ENCODE peak calls at places on chromosome 17, in nine cellular contexts. N is K562; I is astrocyte; K is CD4-positive, alpha-beta T cell; Q is ascending aorta; V is adipocyte; L is OCI-LY7; F is CD8-positive, alpha-beta memory T cell; X is endodermal cell. U is an unnamed sample. For H3K9me3, the result is how much of the 10 kb centered on the place peaks cover.

GRCh38 chr17:82736511-82737185 is 1.2 kb downstream of the FN3K start:
- DNase-seq in V (no peak), F (no peak), Q (no peak), K (no peak), I (no peak), X (no peak), N (no peak), L (no peak), U (no peak)

GRCh38 chr17:50903604-50904521 is 37.7 kb upstream of the TOB1 start:
- DNase-seq in F (peak), K (peak), N (no peak), I (peak), L (peak), Q (no peak), V (peak), X (no peak), U (peak)

GRCh38 chr17:46783031-46783593 is 35.4 kb downstream of the WNT3 start:
- DNase-seq in I (no peak), N (no peak), V (no peak), F (no peak), L (no peak), K (no peak), X (no peak), Q (no peak), U (no peak)

GRCh38 chr17:56939869-56940484 is 20.9 kb downstream of the COIL start:
- DNase-seq in N (peak), K (no peak), L (peak), F (peak), X (peak), I (peak), Q (no peak), V (peak), U (no peak)

GRCh38 chr17:13403982-13404931 is 197.5 kb downstream of the HS3ST3A1 start:
- DNase-seq in X (no peak), N (no peak), I (no peak), Q (no peak), F (no peak), K (no peak), L (no peak), V (no peak), U (no peak)

GRCh38 chr17:76268015-76268749 is 3.0 kb downstream of the UBALD2 start:
- DNase-seq in N (peak), Q (peak), I (peak), X (no peak), V (peak), F (peak), L (peak), K (peak), U (peak)

GRCh38 chr17:77145635-77146632 is 5.2 kb downstream of the SEC14L1 start:
- DNase-seq in Q (no peak), N (no peak), X (peak), L (peak), I (peak), V (peak), K (no peak), F (no peak), U (no peak)

GRCh38 chr17:65297916-65298315 is 160.7 kb downstream of the RGS9 start:
- DNase-seq in N (no peak), X (no peak), Q (no peak), V (no peak), K (no peak), L (no peak), I (no peak), F (no peak), U (no peak)

GRCh38 chr17:39194089-39194984 is 3.1 kb downstream of the CACNB1 start:
- DNase-seq in N (peak), F (no peak), I (peak), Q (peak), L (no peak), V (peak), X (peak), K (no peak), U (no peak)

GRCh38 chr17:14513835-14514234 is 213.0 kb downstream of the HS3ST3B1 start:
- DNase-seq in F (no peak), V (no peak), X (peak), K (no peak), L (no peak), I (no peak), N (no peak), Q (no peak), U (no peak)

GRCh38 chr17:80717661-80718060 is 173.0 kb downstream of the RPTOR start:
- DNase-seq in V (no peak), F (no peak), L (no peak), K (no peak), I (no peak), N (no peak), X (no peak), Q (no peak), U (no peak)

GRCh38 chr17:60229189-60229802 is 79.5 kb downstream of the CA4 start:
- DNase-seq in K (no peak), F (no peak), I (no peak), Q (no peak), L (peak), N (no peak), V (peak), X (no peak), U (no peak)

GRCh38 chr17:59815965-59816364 is 76.8 kb downstream of the TUBD1 start:
- DNase-seq in L (no peak), Q (no peak), I (no peak), F (no peak), X (no peak), V (peak), N (no peak), K (no peak), U (no peak)

GRCh38 chr17:731943-732787 is at the start of gene TLCD3A:
- DNase-seq in F (peak), V (peak), N (peak), X (peak), Q (no peak), K (peak), I (no peak), L (peak), U (peak)

GRCh38 chr17:75557852-75558665 is 29.5 kb upstream of the MYO15B start:
- DNase-seq in N (no peak), L (no peak), X (no peak), Q (no peak), V (no peak), F (no peak), I (no peak), K (no peak), U (no peak)

GRCh38 chr17:40825596-40825995 is 3.2 kb upstream of the KRT10 start:
- DNase-seq in V (no peak), K (no peak), F (no peak), Q (no peak), N (no peak), I (no peak), L (no peak), X (no peak), U (no peak)

DNA sequence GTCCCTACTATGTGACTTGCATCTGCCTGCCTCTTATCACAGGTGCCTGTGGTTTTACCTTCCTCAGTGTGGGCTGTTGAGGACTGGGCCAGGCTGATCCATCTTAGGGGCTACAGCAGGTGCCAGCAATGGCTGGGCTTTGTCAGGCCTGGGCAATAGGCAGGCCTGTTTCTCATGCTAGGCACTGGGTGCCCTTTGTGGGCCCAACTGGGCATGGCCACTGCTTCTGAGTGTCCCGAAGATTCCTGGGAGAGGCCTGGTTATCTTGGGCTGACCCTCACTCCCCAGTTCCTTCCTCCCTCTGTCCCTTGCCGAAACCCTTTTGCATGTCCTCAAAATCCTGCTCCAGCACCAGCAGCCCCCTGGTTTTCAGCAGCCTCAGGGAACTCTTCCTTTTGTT is 1024.9 kb downstream of the KCNJ18 start:
- DNase-seq in N (no peak), F (no peak), K (no peak), L (no peak), I (no peak), Q (no peak), X (no peak), V (no peak), U (no peak)
- H3K9me3 ChIP-seq in N (under half), F (under half), K (under half), L (under half), I (under half), Q (under half), X (half or more), V (under half), U (under half)

GRCh38 chr17:22514767-22515320 is 822.5 kb downstream of the KCNJ18 start:
- DNase-seq in X (no peak), N (no peak), L (no peak), Q (no peak), I (no peak), V (no peak), K (no peak), F (no peak), U (no peak)
- H3K9me3 ChIP-seq in X (under half), N (under half), L (under half), Q (under half), I (under half), V (under half), K (under half), F (under half), U (under half)

DNA sequence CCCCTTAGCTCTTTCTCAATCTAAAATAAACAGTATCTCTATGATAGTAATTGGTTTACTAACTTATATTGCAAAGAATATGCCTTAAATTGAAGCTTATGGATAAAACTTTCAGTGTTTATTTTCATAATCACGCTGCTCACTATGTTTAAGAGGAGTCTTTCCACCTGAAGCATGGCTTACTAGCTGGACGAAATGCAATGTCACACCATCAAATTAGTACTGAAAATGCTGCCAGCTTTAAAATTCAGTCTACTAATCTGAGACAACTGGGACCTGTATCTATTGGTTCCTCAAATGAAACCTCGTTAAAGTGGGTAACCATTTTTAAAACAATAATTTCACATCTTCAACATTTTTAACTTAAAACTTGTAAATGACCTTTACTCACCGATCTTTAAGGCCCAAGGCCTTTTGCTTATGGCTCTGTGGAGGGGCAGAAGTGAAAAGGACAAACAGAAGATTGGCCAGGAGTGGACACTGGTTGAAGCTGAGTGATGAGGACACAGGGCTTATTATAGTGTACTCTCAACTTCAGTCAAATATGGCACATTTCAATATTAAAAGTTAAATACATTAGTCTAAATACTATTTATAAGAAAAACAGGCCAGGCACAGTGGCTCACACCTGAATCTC is 212.8 kb upstream of the WSB1 start:
- DNase-seq in X (no peak), N (no peak), Q (no peak), L (no peak), K (no peak), I (no peak), V (no peak), F (no peak), U (no peak)
- H3K9me3 ChIP-seq in X (half or more), N (under half), Q (under half), L (under half), K (under half), I (under half), V (under half), F (under half), U (under half)

DNA sequence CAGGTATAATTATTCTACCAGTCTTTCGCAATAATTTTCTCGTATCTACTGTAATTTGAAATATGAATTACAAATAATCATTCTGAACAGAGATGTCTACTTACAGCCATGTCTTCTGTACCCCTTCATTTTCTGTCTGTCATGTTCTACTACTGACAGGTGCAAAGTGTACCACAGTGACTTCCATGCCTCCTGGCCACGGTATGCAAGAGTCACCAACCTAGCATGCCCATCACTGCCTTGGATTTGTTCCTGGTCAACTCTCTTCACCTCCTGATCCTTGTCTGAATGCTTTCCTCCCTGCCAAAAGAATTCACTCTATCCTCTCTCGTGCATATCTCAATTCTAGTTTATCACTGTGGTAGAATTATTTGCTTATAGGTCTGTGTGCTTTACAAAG is 755.4 kb downstream of the KCNJ2 start:
- DNase-seq in K (no peak), N (no peak), X (no peak), Q (no peak), I (no peak), V (no peak), L (no peak), F (no peak), U (no peak)
- H3K9me3 ChIP-seq in K (under half), N (under half), X (under half), Q (under half), I (under half), V (under half), L (under half), F (under half), U (under half)

DNA sequence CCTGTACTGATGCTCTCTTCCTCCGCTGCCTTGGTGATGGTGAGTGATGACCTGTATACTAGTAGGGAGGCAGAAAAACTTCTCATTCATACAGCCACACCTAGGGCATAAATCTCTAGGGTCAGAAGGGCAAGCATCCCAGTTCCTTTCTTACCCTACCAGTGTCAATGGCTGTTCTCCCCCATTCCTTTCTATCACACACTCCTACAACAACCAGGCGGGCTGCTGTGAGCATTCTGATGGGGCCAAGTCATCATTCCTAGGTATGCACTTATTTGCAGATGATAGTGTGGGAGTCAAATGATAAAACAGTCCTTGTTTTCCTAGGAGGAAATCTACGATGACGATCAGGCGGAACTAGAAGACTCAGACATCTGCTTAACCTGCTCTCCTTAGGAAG is 14.0 kb upstream of the SLC6A4 start:
- DNase-seq in X (no peak), L (no peak), V (no peak), I (peak), N (no peak), Q (no peak), K (no peak), F (no peak), U (no peak)
- H3K9me3 ChIP-seq in X (under half), L (under half), V (under half), I (under half), N (under half), Q (under half), K (under half), F (under half), U (under half)

DNA sequence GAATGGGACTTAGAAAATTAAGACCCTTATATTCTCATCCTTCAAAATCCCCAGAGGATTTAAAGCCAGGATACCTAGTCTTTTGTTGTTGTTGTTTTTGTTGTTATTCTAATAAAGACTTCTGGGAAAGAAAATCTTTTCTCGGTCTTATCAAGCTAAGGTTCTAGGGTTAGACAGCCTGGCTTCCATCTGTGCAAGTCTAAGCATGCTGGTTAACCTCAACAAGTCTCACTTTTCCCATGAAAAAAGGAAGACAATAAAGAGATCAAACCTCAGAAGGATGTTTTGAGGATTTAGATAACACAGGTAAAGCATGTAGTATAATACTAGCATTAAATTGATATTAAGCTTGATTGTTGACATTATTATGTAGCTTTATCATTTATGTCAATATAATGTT is 486.4 kb upstream of the SOX9 start:
- DNase-seq in Q (no peak), F (no peak), K (no peak), N (no peak), X (no peak), I (no peak), L (no peak), V (no peak), U (no peak)
- H3K9me3 ChIP-seq in Q (under half), F (under half), K (under half), N (under half), X (under half), I (under half), L (under half), V (under half), U (under half)

GRCh38 chr17:31649302-31649701 is 209.7 kb downstream of the COPRS start:
- DNase-seq in X (no peak), F (no peak), V (no peak), Q (no peak), N (no peak), L (no peak), I (no peak), K (no peak), U (no peak)

GRCh38 chr17:31646642-31647041 is 212.4 kb downstream of the COPRS start:
- DNase-seq in K (no peak), I (no peak), Q (no peak), L (no peak), F (no peak), N (no peak), V (no peak), X (no peak), U (no peak)

GRCh38 chr17:31650756-31651520 is 208.1 kb downstream of the COPRS start:
- DNase-seq in V (no peak), L (no peak), Q (no peak), K (no peak), N (no peak), F (no peak), I (no peak), X (no peak), U (no peak)

DNA sequence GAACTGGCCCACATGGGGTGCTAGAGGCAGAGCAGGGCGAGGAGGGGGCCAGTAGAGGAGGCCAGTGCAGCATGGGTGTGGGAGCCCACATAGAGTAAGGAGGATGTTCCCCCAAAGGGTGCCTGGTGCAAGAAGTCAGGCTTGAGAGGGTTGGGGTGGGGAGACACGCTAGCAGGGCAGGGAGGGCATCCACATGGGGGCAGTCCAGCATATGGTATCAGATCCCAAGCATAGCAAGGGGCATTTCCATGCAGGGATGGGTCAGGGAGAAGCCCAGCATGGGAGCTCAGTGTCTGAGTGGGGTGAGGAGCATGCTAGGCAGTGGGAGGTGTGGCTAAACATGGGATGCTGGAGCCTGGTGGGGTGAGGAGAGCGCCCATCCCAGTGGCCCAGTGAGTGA is 213.7 kb downstream of the COPRS start:
- DNase-seq in V (no peak), K (no peak), X (no peak), L (no peak), Q (no peak), I (no peak), F (no peak), N (no peak), U (no peak)
- H3K9me3 ChIP-seq in V (under half), K (under half), X (under half), L (under half), Q (under half), I (under half), F (under half), N (under half), U (under half)

GRCh38 chr17:27069842-27070508 is 223.9 kb upstream of the WSB1 start:
- DNase-seq in I (no peak), F (no peak), Q (no peak), L (no peak), K (no peak), V (no peak), N (no peak), X (no peak), U (no peak)
- H3K9me3 ChIP-seq in I (under half), F (under half), Q (under half), L (under half), K (under half), V (under half), N (under half), X (half or more), U (under half)

GRCh38 chr17:27086526-27086925 is 207.4 kb upstream of the WSB1 start:
- DNase-seq in F (no peak), I (no peak), Q (no peak), V (no peak), K (no peak), N (no peak), X (no peak), L (no peak), U (no peak)
- H3K9me3 ChIP-seq in F (under half), I (under half), Q (under half), V (under half), K (under half), N (under half), X (half or more), L (under half), U (under half)

U was measured in T-helper 17 cell.